ENCODE peak calls at places on chromosomes 4 and X, in seven cellular contexts. One of them, this sample, is unnamed.

GRCh38 chr4:182874158-182874855 is 42.9 kb downstream of the DCTD start:
- DNase-seq in EH: no peak
- DNase-seq in ACHN: no peak
- DNase-seq in NCI-H2171 treated with DMSO at 0.1 percent for 48 hours: no peak
- DNase-seq in LHCN-M2: no peak
- DNase-seq in SW 1271: no peak
- DNase-seq in foreskin fibroblast: no peak
- DNase-seq in this sample: no peak

GRCh38 chr4:41334182-41334581 is 77.5 kb downstream of the UCHL1 start:
- DNase-seq in ACHN: no peak
- DNase-seq in foreskin fibroblast: no peak
- DNase-seq in LHCN-M2: no peak
- DNase-seq in NCI-H2171 treated with DMSO at 0.1 percent for 48 hours: no peak
- DNase-seq in SW 1271: no peak
- DNase-seq in EH: no peak
- DNase-seq in this sample: no peak

GRCh38 chr4:148926861-148927260 is 484.6 kb upstream of the NR3C2 start:
- DNase-seq in LHCN-M2: peak; percentile 42
- DNase-seq in EH: no peak
- DNase-seq in foreskin fibroblast: no peak
- DNase-seq in SW 1271: no peak
- DNase-seq in ACHN: no peak
- DNase-seq in NCI-H2171 treated with DMSO at 0.1 percent for 48 hours: peak; percentile 0
- DNase-seq in this sample: no peak

GRCh38 chrX:31606796-31607195 is 535.0 kb upstream of the FTHL17 start:
- DNase-seq in EH: no peak
- DNase-seq in NCI-H2171 treated with DMSO at 0.1 percent for 48 hours: no peak
- DNase-seq in foreskin fibroblast: no peak
- DNase-seq in SW 1271: no peak
- DNase-seq in ACHN: no peak
- DNase-seq in LHCN-M2: no peak
- DNase-seq in this sample: no peak

GRCh38 chr4:81606796-81607550 is 135.3 kb upstream of the RASGEF1B start:
- DNase-seq in foreskin fibroblast: peak; percentile 54
- DNase-seq in ACHN: no peak
- DNase-seq in NCI-H2171 treated with DMSO at 0.1 percent for 48 hours: no peak
- DNase-seq in EH: no peak
- DNase-seq in SW 1271: no peak
- DNase-seq in LHCN-M2: no peak
- DNase-seq in this sample: no peak

GRCh38 chrX:38233891-38234807 is 13.5 kb upstream of the SRPX start:
- DNase-seq in ACHN: peak; percentile 62
- DNase-seq in foreskin fibroblast: peak; percentile 76
- DNase-seq in EH: peak; percentile 80
- DNase-seq in NCI-H2171 treated with DMSO at 0.1 percent for 48 hours: no peak
- DNase-seq in SW 1271: no peak
- DNase-seq in LHCN-M2: peak; percentile 89
- DNase-seq in this sample: no peak

GRCh38 chrX:67545772-67546495 is 2.1 kb downstream of the AR start:
- DNase-seq in EH: peak; percentile 46
- DNase-seq in LHCN-M2: no peak
- DNase-seq in NCI-H2171 treated with DMSO at 0.1 percent for 48 hours: peak; percentile 13
- DNase-seq in ACHN: no peak
- DNase-seq in foreskin fibroblast: no peak
- DNase-seq in SW 1271: no peak
- DNase-seq in this sample: no peak

GRCh38 chrX:110168585-110168984 is 149.3 kb downstream of the AMMECR1 start:
- DNase-seq in SW 1271: no peak
- DNase-seq in ACHN: no peak
- DNase-seq in EH: peak; percentile 86
- DNase-seq in LHCN-M2: peak; percentile 41
- DNase-seq in NCI-H2171 treated with DMSO at 0.1 percent for 48 hours: no peak
- DNase-seq in foreskin fibroblast: peak; percentile 63
- DNase-seq in this sample: no peak

GRCh38 chrX:10089378-10089795 is 67.4 kb upstream of the CLCN4 start:
- DNase-seq in NCI-H2171 treated with DMSO at 0.1 percent for 48 hours: peak; percentile 84
- DNase-seq in LHCN-M2: peak; percentile 38
- DNase-seq in EH: peak; percentile 34
- DNase-seq in SW 1271: peak; percentile 9
- DNase-seq in ACHN: no peak
- DNase-seq in foreskin fibroblast: no peak
- DNase-seq in this sample: no peak

GRCh38 chr4:153087671-153088194 is 116.5 kb upstream of the TRIM2 start:
- DNase-seq in EH: no peak
- DNase-seq in ACHN: no peak
- DNase-seq in SW 1271: no peak
- DNase-seq in LHCN-M2: no peak
- DNase-seq in foreskin fibroblast: no peak
- DNase-seq in NCI-H2171 treated with DMSO at 0.1 percent for 48 hours: no peak
- DNase-seq in this sample: no peak

GRCh38 chr4:13535118-13535517 is 9.2 kb downstream of the NKX3-2 start:
- DNase-seq in LHCN-M2: no peak
- DNase-seq in ACHN: no peak
- DNase-seq in SW 1271: no peak
- DNase-seq in NCI-H2171 treated with DMSO at 0.1 percent for 48 hours: no peak
- DNase-seq in EH: no peak
- DNase-seq in foreskin fibroblast: no peak
- DNase-seq in this sample: no peak

GRCh38 chr4:10205223-10205622 is 88.6 kb upstream of the WDR1 start:
- DNase-seq in LHCN-M2: peak; percentile 8
- DNase-seq in SW 1271: no peak
- DNase-seq in ACHN: no peak
- DNase-seq in foreskin fibroblast: peak; percentile 29
- DNase-seq in EH: peak; percentile 76
- DNase-seq in NCI-H2171 treated with DMSO at 0.1 percent for 48 hours: no peak
- DNase-seq in this sample: no peak

GRCh38 chr4:13546855-13547562 is 2.7 kb upstream of the NKX3-2 start:
- DNase-seq in NCI-H2171 treated with DMSO at 0.1 percent for 48 hours: no peak
- DNase-seq in EH: no peak
- DNase-seq in LHCN-M2: no peak
- DNase-seq in foreskin fibroblast: no peak
- DNase-seq in ACHN: no peak
- DNase-seq in SW 1271: no peak
- DNase-seq in this sample: no peak

GRCh38 chr4:5399790-5400421 is 308.5 kb downstream of the EVC2 start:
- DNase-seq in LHCN-M2: peak; percentile 6
- DNase-seq in EH: peak; percentile 50
- DNase-seq in SW 1271: peak; percentile 8
- DNase-seq in NCI-H2171 treated with DMSO at 0.1 percent for 48 hours: no peak
- DNase-seq in ACHN: peak; percentile 8
- DNase-seq in foreskin fibroblast: no peak
- DNase-seq in this sample: no peak

GRCh38 chr4:136811496-136812077 is 720.7 kb downstream of the PCDH18 start:
- DNase-seq in ACHN: no peak
- DNase-seq in SW 1271: no peak
- DNase-seq in EH: no peak
- DNase-seq in foreskin fibroblast: no peak
- DNase-seq in NCI-H2171 treated with DMSO at 0.1 percent for 48 hours: no peak
- DNase-seq in LHCN-M2: no peak
- DNase-seq in this sample: peak; percentile 50

GRCh38 chr4:7023901-7024300 is 19.3 kb upstream of the TADA2B start:
- DNase-seq in foreskin fibroblast: no peak
- DNase-seq in EH: no peak
- DNase-seq in NCI-H2171 treated with DMSO at 0.1 percent for 48 hours: no peak
- DNase-seq in SW 1271: no peak
- DNase-seq in LHCN-M2: no peak
- DNase-seq in ACHN: no peak
- DNase-seq in this sample: no peak

GRCh38 chr4:168019019-168019651 is 73.2 kb upstream of the ANXA10 start:
- DNase-seq in EH: peak; percentile 51
- DNase-seq in foreskin fibroblast: peak; percentile 52
- DNase-seq in ACHN: no peak
- DNase-seq in LHCN-M2: peak; percentile 14
- DNase-seq in NCI-H2171 treated with DMSO at 0.1 percent for 48 hours: no peak
- DNase-seq in SW 1271: no peak
- DNase-seq in this sample: no peak

GRCh38 chrX:53288173-53288572 is 6.8 kb upstream of the IQSEC2 start:
- DNase-seq in ACHN: no peak
- DNase-seq in EH: peak; percentile 50
- DNase-seq in NCI-H2171 treated with DMSO at 0.1 percent for 48 hours: peak; percentile 4
- DNase-seq in foreskin fibroblast: peak; percentile 7
- DNase-seq in SW 1271: no peak
- DNase-seq in LHCN-M2: peak; percentile 26
- DNase-seq in this sample: no peak

GRCh38 chr4:155546451-155546850 is 120.2 kb upstream of the GUCY1A1 start:
- DNase-seq in NCI-H2171 treated with DMSO at 0.1 percent for 48 hours: no peak
- DNase-seq in ACHN: no peak
- DNase-seq in foreskin fibroblast: peak; percentile 24
- DNase-seq in EH: no peak
- DNase-seq in SW 1271: no peak
- DNase-seq in LHCN-M2: no peak
- DNase-seq in this sample: no peak

GRCh38 chrX:101057095-101057714 is 5.3 kb upstream of the TRMT2B start:
- DNase-seq in NCI-H2171 treated with DMSO at 0.1 percent for 48 hours: no peak
- DNase-seq in foreskin fibroblast: peak; percentile 62
- DNase-seq in SW 1271: peak; percentile 64
- DNase-seq in ACHN: no peak
- DNase-seq in EH: peak; percentile 82
- DNase-seq in LHCN-M2: peak; percentile 38
- DNase-seq in this sample: no peak

GRCh38 chrX:39935414-39936064 is 162.2 kb downstream of the BCOR start:
- DNase-seq in NCI-H2171 treated with DMSO at 0.1 percent for 48 hours: no peak
- DNase-seq in ACHN: no peak
- DNase-seq in foreskin fibroblast: no peak
- DNase-seq in EH: peak; percentile 6
- DNase-seq in LHCN-M2: no peak
- DNase-seq in SW 1271: no peak
- DNase-seq in this sample: no peak

GRCh38 chr4:87019243-87019817 is 84.5 kb downstream of the AFF1 start:
- DNase-seq in ACHN: no peak
- DNase-seq in LHCN-M2: no peak
- DNase-seq in SW 1271: no peak
- DNase-seq in NCI-H2171 treated with DMSO at 0.1 percent for 48 hours: no peak
- DNase-seq in EH: no peak
- DNase-seq in foreskin fibroblast: no peak
- DNase-seq in this sample: no peak

GRCh38 chrX:125436855-125437254 is 117.2 kb downstream of the TEX13C start:
- DNase-seq in EH: no peak
- DNase-seq in ACHN: peak; percentile 23
- DNase-seq in foreskin fibroblast: no peak
- DNase-seq in SW 1271: no peak
- DNase-seq in LHCN-M2: no peak
- DNase-seq in NCI-H2171 treated with DMSO at 0.1 percent for 48 hours: no peak
- DNase-seq in this sample: no peak

GRCh38 chrX:27162496-27162895 is 300.6 kb downstream of the PPP4R3C start:
- DNase-seq in SW 1271: no peak
- DNase-seq in ACHN: no peak
- DNase-seq in EH: no peak
- DNase-seq in NCI-H2171 treated with DMSO at 0.1 percent for 48 hours: no peak
- DNase-seq in foreskin fibroblast: no peak
- DNase-seq in LHCN-M2: no peak
- DNase-seq in this sample: no peak

GRCh38 chrX:140572724-140573123 is 67.9 kb upstream of the SOX3 start:
- DNase-seq in ACHN: peak; percentile 17
- DNase-seq in foreskin fibroblast: no peak
- DNase-seq in SW 1271: peak; percentile 48
- DNase-seq in NCI-H2171 treated with DMSO at 0.1 percent for 48 hours: peak; percentile 1
- DNase-seq in EH: peak; percentile 20
- DNase-seq in LHCN-M2: peak; percentile 5
- DNase-seq in this sample: peak; percentile 38

GRCh38 chr4:31307026-31307425 is 586.9 kb downstream of the PCDH7 start:
- DNase-seq in NCI-H2171 treated with DMSO at 0.1 percent for 48 hours: no peak
- DNase-seq in ACHN: no peak
- DNase-seq in foreskin fibroblast: no peak
- DNase-seq in LHCN-M2: peak; percentile 1
- DNase-seq in EH: no peak
- DNase-seq in SW 1271: no peak
- DNase-seq in this sample: no peak

GRCh38 chr4:186021461-186022167 is 47.3 kb upstream of the TLR3 start:
- DNase-seq in foreskin fibroblast: peak; percentile 6
- DNase-seq in ACHN: peak; percentile 41
- DNase-seq in NCI-H2171 treated with DMSO at 0.1 percent for 48 hours: peak; percentile 19
- DNase-seq in LHCN-M2: peak; percentile 38
- DNase-seq in SW 1271: no peak
- DNase-seq in EH: peak; percentile 43
- DNase-seq in this sample: no peak

GRCh38 chr4:176579233-176579632 is 213.5 kb downstream of the VEGFC start:
- DNase-seq in LHCN-M2: no peak
- DNase-seq in SW 1271: no peak
- DNase-seq in ACHN: no peak
- DNase-seq in NCI-H2171 treated with DMSO at 0.1 percent for 48 hours: no peak
- DNase-seq in EH: no peak
- DNase-seq in foreskin fibroblast: no peak
- DNase-seq in this sample: no peak

GRCh38 chr4:99815597-99816011 is 1.0 kb upstream of the DAPP1 start:
- DNase-seq in LHCN-M2: no peak
- DNase-seq in foreskin fibroblast: no peak
- DNase-seq in EH: no peak
- DNase-seq in ACHN: no peak
- DNase-seq in NCI-H2171 treated with DMSO at 0.1 percent for 48 hours: peak; percentile 7
- DNase-seq in SW 1271: no peak
- DNase-seq in this sample: peak; percentile 57

GRCh38 chr4:87938746-87939145 is 36.8 kb upstream of the SPP1 start:
- DNase-seq in foreskin fibroblast: no peak
- DNase-seq in NCI-H2171 treated with DMSO at 0.1 percent for 48 hours: no peak
- DNase-seq in SW 1271: peak; percentile 1
- DNase-seq in EH: no peak
- DNase-seq in ACHN: no peak
- DNase-seq in LHCN-M2: no peak
- DNase-seq in this sample: no peak